ENCODE peak calls at places on chromosomes 3 and 15, in seven cellular contexts. One of them, this sample, is unnamed.

GRCh38 chr3:162525791-162526190 is 1029.2 kb downstream of the OTOL1 start:
- DNase-seq in astrocyte of the spinal cord: peak
- DNase-seq in WTC11: no peak
- DNase-seq in brain microvascular endothelial cell: no peak
- DNase-seq in GM10248: no peak
- DNase-seq in fibroblast of lung: peak
- DNase-seq in CD8-positive, alpha-beta T cell: no peak
- DNase-seq in this sample: no peak

GRCh38 chr3:133915685-133916639 is 20.3 kb upstream of the RAB6B start:
- DNase-seq in brain microvascular endothelial cell: peak
- DNase-seq in astrocyte of the spinal cord: no peak
- DNase-seq in GM10248: no peak
- DNase-seq in WTC11: no peak
- DNase-seq in fibroblast of lung: no peak
- DNase-seq in CD8-positive, alpha-beta T cell: no peak
- DNase-seq in this sample: no peak

GRCh38 chr15:85414495-85414894 is 34.1 kb downstream of the AKAP13 start:
- DNase-seq in brain microvascular endothelial cell: no peak
- DNase-seq in WTC11: no peak
- DNase-seq in CD8-positive, alpha-beta T cell: no peak
- DNase-seq in GM10248: peak
- DNase-seq in astrocyte of the spinal cord: peak
- DNase-seq in fibroblast of lung: peak
- DNase-seq in this sample: no peak

GRCh38 chr3:134201201-134202130 is 49.2 kb downstream of the RYK start:
- DNase-seq in fibroblast of lung: peak
- DNase-seq in astrocyte of the spinal cord: peak
- DNase-seq in CD8-positive, alpha-beta T cell: no peak
- DNase-seq in brain microvascular endothelial cell: peak
- DNase-seq in WTC11: no peak
- DNase-seq in GM10248: no peak
- DNase-seq in this sample: peak

GRCh38 chr15:67137951-67138935 is 72.8 kb downstream of the SMAD3 start:
- DNase-seq in astrocyte of the spinal cord: peak
- DNase-seq in CD8-positive, alpha-beta T cell: no peak
- DNase-seq in brain microvascular endothelial cell: no peak
- DNase-seq in WTC11: no peak
- DNase-seq in GM10248: no peak
- DNase-seq in fibroblast of lung: peak
- DNase-seq in this sample: no peak

GRCh38 chr3:58051196-58051595 is 43.0 kb downstream of the FLNB start:
- DNase-seq in WTC11: no peak
- DNase-seq in GM10248: no peak
- DNase-seq in CD8-positive, alpha-beta T cell: no peak
- DNase-seq in brain microvascular endothelial cell: peak
- DNase-seq in astrocyte of the spinal cord: peak
- DNase-seq in fibroblast of lung: peak
- DNase-seq in this sample: peak

GRCh38 chr3:154240235-154240634 is 84.1 kb downstream of the DHX36 start:
- DNase-seq in fibroblast of lung: no peak
- DNase-seq in WTC11: no peak
- DNase-seq in brain microvascular endothelial cell: no peak
- DNase-seq in GM10248: no peak
- DNase-seq in astrocyte of the spinal cord: no peak
- DNase-seq in CD8-positive, alpha-beta T cell: no peak
- DNase-seq in this sample: no peak

GRCh38 chr3:188047536-188047935 is 106.4 kb upstream of the LPP start:
- DNase-seq in CD8-positive, alpha-beta T cell: no peak
- DNase-seq in GM10248: no peak
- DNase-seq in astrocyte of the spinal cord: no peak
- DNase-seq in brain microvascular endothelial cell: no peak
- DNase-seq in fibroblast of lung: no peak
- DNase-seq in WTC11: no peak
- DNase-seq in this sample: no peak

GRCh38 chr3:44074181-44074580 is 167.5 kb upstream of the TOPAZ1 start:
- DNase-seq in astrocyte of the spinal cord: no peak
- DNase-seq in CD8-positive, alpha-beta T cell: no peak
- DNase-seq in brain microvascular endothelial cell: no peak
- DNase-seq in WTC11: no peak
- DNase-seq in GM10248: no peak
- DNase-seq in fibroblast of lung: no peak
- DNase-seq in this sample: no peak

GRCh38 chr3:97793415-97794019 is 28.3 kb upstream of the CRYBG3 start:
- DNase-seq in fibroblast of lung: peak
- DNase-seq in WTC11: no peak
- DNase-seq in brain microvascular endothelial cell: peak
- DNase-seq in astrocyte of the spinal cord: peak
- DNase-seq in CD8-positive, alpha-beta T cell: no peak
- DNase-seq in GM10248: peak
- DNase-seq in this sample: peak

GRCh38 chr15:85335193-85335939 is 45.0 kb upstream of the AKAP13 start:
- DNase-seq in astrocyte of the spinal cord: no peak
- DNase-seq in brain microvascular endothelial cell: no peak
- DNase-seq in fibroblast of lung: peak
- DNase-seq in CD8-positive, alpha-beta T cell: no peak
- DNase-seq in WTC11: no peak
- DNase-seq in GM10248: no peak
- DNase-seq in this sample: no peak

GRCh38 chr15:91965501-91966180 is 112.1 kb downstream of the SLCO3A1 start:
- DNase-seq in WTC11: no peak
- DNase-seq in GM10248: no peak
- DNase-seq in CD8-positive, alpha-beta T cell: no peak
- DNase-seq in fibroblast of lung: peak
- DNase-seq in astrocyte of the spinal cord: peak
- DNase-seq in brain microvascular endothelial cell: no peak
- DNase-seq in this sample: peak

GRCh38 chr15:91966181-91966552 is 112.7 kb downstream of the SLCO3A1 start:
- DNase-seq in WTC11: no peak
- DNase-seq in astrocyte of the spinal cord: no peak
- DNase-seq in GM10248: no peak
- DNase-seq in fibroblast of lung: no peak
- DNase-seq in CD8-positive, alpha-beta T cell: no peak
- DNase-seq in brain microvascular endothelial cell: no peak
- DNase-seq in this sample: no peak

GRCh38 chr15:91970142-91970541 is 116.6 kb downstream of the SLCO3A1 start:
- DNase-seq in WTC11: no peak
- DNase-seq in fibroblast of lung: peak
- DNase-seq in CD8-positive, alpha-beta T cell: no peak
- DNase-seq in GM10248: no peak
- DNase-seq in astrocyte of the spinal cord: no peak
- DNase-seq in brain microvascular endothelial cell: no peak
- DNase-seq in this sample: no peak

GRCh38 chr15:91967935-91968605 is 114.6 kb downstream of the SLCO3A1 start:
- DNase-seq in GM10248: no peak
- DNase-seq in brain microvascular endothelial cell: no peak
- DNase-seq in WTC11: no peak
- DNase-seq in fibroblast of lung: no peak
- DNase-seq in CD8-positive, alpha-beta T cell: no peak
- DNase-seq in astrocyte of the spinal cord: peak
- DNase-seq in this sample: no peak

DNA sequence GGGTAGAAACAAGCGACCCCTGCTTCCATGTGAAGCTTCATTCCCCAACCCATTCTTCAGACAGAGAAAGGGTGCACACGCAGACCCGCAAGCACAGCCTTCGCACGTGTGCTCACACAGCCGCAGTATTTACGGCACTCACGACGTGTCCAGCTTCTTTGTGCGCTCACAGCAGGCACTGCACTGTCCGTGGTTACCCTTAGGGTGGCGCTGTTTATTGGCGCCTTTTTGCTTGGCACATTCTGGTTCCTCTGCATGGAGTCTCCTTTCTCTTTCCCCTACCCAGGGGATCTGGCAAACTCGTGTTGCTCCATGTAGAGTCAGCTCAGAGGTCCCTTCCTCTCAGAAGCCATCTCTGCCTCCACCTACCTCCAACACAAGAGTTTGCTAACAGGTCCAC is 115.1 kb downstream of the SLCO3A1 start:
- DNase-seq in WTC11: peak
- DNase-seq in astrocyte of the spinal cord: no peak
- DNase-seq in GM10248: no peak
- DNase-seq in fibroblast of lung: no peak
- DNase-seq in brain microvascular endothelial cell: no peak
- DNase-seq in CD8-positive, alpha-beta T cell: no peak
- DNase-seq in this sample: no peak
- TF ChIP-seq CTCF in WTC11: peak
- TF ChIP-seq CTCF in astrocyte of the spinal cord: peak
- TF ChIP-seq CTCF in GM10248: no peak
- TF ChIP-seq CTCF in fibroblast of lung: no peak
- TF ChIP-seq CTCF in brain microvascular endothelial cell: peak
- TF ChIP-seq CTCF in CD8-positive, alpha-beta T cell: no peak
- TF ChIP-seq CTCF in this sample: peak

GRCh38 chr3:47420511-47421484 is 40.0 kb downstream of the PTPN23 start:
- DNase-seq in CD8-positive, alpha-beta T cell: peak
- DNase-seq in fibroblast of lung: peak
- DNase-seq in astrocyte of the spinal cord: peak
- DNase-seq in WTC11: peak
- DNase-seq in GM10248: peak
- DNase-seq in brain microvascular endothelial cell: peak
- DNase-seq in this sample: peak

GRCh38 chr3:47420044-47420430 is 39.2 kb downstream of the PTPN23 start:
- DNase-seq in WTC11: no peak
- DNase-seq in astrocyte of the spinal cord: no peak
- DNase-seq in GM10248: no peak
- DNase-seq in fibroblast of lung: no peak
- DNase-seq in brain microvascular endothelial cell: no peak
- DNase-seq in CD8-positive, alpha-beta T cell: no peak
- DNase-seq in this sample: no peak

GRCh38 chr3:47419083-47420043 is 38.5 kb downstream of the PTPN23 start:
- DNase-seq in fibroblast of lung: no peak
- DNase-seq in astrocyte of the spinal cord: no peak
- DNase-seq in GM10248: no peak
- DNase-seq in CD8-positive, alpha-beta T cell: no peak
- DNase-seq in WTC11: no peak
- DNase-seq in brain microvascular endothelial cell: no peak
- DNase-seq in this sample: no peak

GRCh38 chr3:47416041-47416440 is 35.2 kb downstream of the PTPN23 start:
- DNase-seq in brain microvascular endothelial cell: no peak
- DNase-seq in CD8-positive, alpha-beta T cell: no peak
- DNase-seq in GM10248: no peak
- DNase-seq in astrocyte of the spinal cord: no peak
- DNase-seq in fibroblast of lung: no peak
- DNase-seq in WTC11: peak
- DNase-seq in this sample: no peak

GRCh38 chr3:47418167-47419082 is 37.6 kb downstream of the PTPN23 start:
- DNase-seq in astrocyte of the spinal cord: no peak
- DNase-seq in CD8-positive, alpha-beta T cell: no peak
- DNase-seq in GM10248: peak
- DNase-seq in WTC11: no peak
- DNase-seq in brain microvascular endothelial cell: no peak
- DNase-seq in fibroblast of lung: no peak
- DNase-seq in this sample: no peak
- TF ChIP-seq CTCF in astrocyte of the spinal cord: no peak
- TF ChIP-seq CTCF in CD8-positive, alpha-beta T cell: no peak
- TF ChIP-seq CTCF in GM10248: no peak
- TF ChIP-seq CTCF in WTC11: no peak
- TF ChIP-seq CTCF in brain microvascular endothelial cell: peak
- TF ChIP-seq CTCF in fibroblast of lung: no peak
- TF ChIP-seq CTCF in this sample: no peak

GRCh38 chr3:13647314-13648059 is 98.6 kb downstream of the FBLN2 start:
- DNase-seq in GM10248: no peak
- DNase-seq in CD8-positive, alpha-beta T cell: peak
- DNase-seq in brain microvascular endothelial cell: no peak
- DNase-seq in fibroblast of lung: peak
- DNase-seq in WTC11: no peak
- DNase-seq in astrocyte of the spinal cord: peak
- DNase-seq in this sample: peak
- TF ChIP-seq CTCF in GM10248: no peak
- TF ChIP-seq CTCF in CD8-positive, alpha-beta T cell: no peak
- TF ChIP-seq CTCF in brain microvascular endothelial cell: no peak
- TF ChIP-seq CTCF in fibroblast of lung: no peak
- TF ChIP-seq CTCF in WTC11: no peak
- TF ChIP-seq CTCF in astrocyte of the spinal cord: no peak
- TF ChIP-seq CTCF in this sample: no peak

GRCh38 chr15:36814085-36814484 is 234.7 kb downstream of the CDIN1 start:
- DNase-seq in astrocyte of the spinal cord: no peak
- DNase-seq in brain microvascular endothelial cell: no peak
- DNase-seq in fibroblast of lung: no peak
- DNase-seq in GM10248: no peak
- DNase-seq in CD8-positive, alpha-beta T cell: no peak
- DNase-seq in WTC11: no peak
- DNase-seq in this sample: no peak

GRCh38 chr15:36817776-36818175 is 238.3 kb downstream of the CDIN1 start:
- DNase-seq in WTC11: no peak
- DNase-seq in astrocyte of the spinal cord: no peak
- DNase-seq in fibroblast of lung: no peak
- DNase-seq in brain microvascular endothelial cell: no peak
- DNase-seq in CD8-positive, alpha-beta T cell: no peak
- DNase-seq in GM10248: no peak
- DNase-seq in this sample: no peak

GRCh38 chr15:36814708-36815107 is 235.3 kb downstream of the CDIN1 start:
- DNase-seq in WTC11: no peak
- DNase-seq in astrocyte of the spinal cord: peak
- DNase-seq in CD8-positive, alpha-beta T cell: no peak
- DNase-seq in brain microvascular endothelial cell: no peak
- DNase-seq in GM10248: no peak
- DNase-seq in fibroblast of lung: no peak
- DNase-seq in this sample: no peak

GRCh38 chr15:36818260-36818659 is 238.8 kb downstream of the CDIN1 start:
- DNase-seq in WTC11: no peak
- DNase-seq in fibroblast of lung: no peak
- DNase-seq in CD8-positive, alpha-beta T cell: no peak
- DNase-seq in brain microvascular endothelial cell: no peak
- DNase-seq in astrocyte of the spinal cord: no peak
- DNase-seq in GM10248: no peak
- DNase-seq in this sample: no peak
- TF ChIP-seq CTCF in WTC11: no peak
- TF ChIP-seq CTCF in fibroblast of lung: no peak
- TF ChIP-seq CTCF in CD8-positive, alpha-beta T cell: no peak
- TF ChIP-seq CTCF in brain microvascular endothelial cell: no peak
- TF ChIP-seq CTCF in astrocyte of the spinal cord: no peak
- TF ChIP-seq CTCF in GM10248: no peak
- TF ChIP-seq CTCF in this sample: no peak

GRCh38 chr3:41961061-41961749 is 698 bp downstream of the ULK4 start:
- DNase-seq in WTC11: peak
- DNase-seq in astrocyte of the spinal cord: peak
- DNase-seq in fibroblast of lung: peak
- DNase-seq in brain microvascular endothelial cell: peak
- DNase-seq in CD8-positive, alpha-beta T cell: peak
- DNase-seq in GM10248: peak
- DNase-seq in this sample: peak

GRCh38 chr3:41961750-41962679 is at the start of gene ULK4:
- DNase-seq in GM10248: peak
- DNase-seq in CD8-positive, alpha-beta T cell: peak
- DNase-seq in fibroblast of lung: peak
- DNase-seq in astrocyte of the spinal cord: peak
- DNase-seq in WTC11: peak
- DNase-seq in brain microvascular endothelial cell: peak
- DNase-seq in this sample: peak

GRCh38 chr3:41963823-41964222 is 1.9 kb upstream of the ULK4 start:
- DNase-seq in GM10248: no peak
- DNase-seq in fibroblast of lung: no peak
- DNase-seq in WTC11: no peak
- DNase-seq in brain microvascular endothelial cell: no peak
- DNase-seq in CD8-positive, alpha-beta T cell: no peak
- DNase-seq in astrocyte of the spinal cord: no peak
- DNase-seq in this sample: no peak

DNA sequence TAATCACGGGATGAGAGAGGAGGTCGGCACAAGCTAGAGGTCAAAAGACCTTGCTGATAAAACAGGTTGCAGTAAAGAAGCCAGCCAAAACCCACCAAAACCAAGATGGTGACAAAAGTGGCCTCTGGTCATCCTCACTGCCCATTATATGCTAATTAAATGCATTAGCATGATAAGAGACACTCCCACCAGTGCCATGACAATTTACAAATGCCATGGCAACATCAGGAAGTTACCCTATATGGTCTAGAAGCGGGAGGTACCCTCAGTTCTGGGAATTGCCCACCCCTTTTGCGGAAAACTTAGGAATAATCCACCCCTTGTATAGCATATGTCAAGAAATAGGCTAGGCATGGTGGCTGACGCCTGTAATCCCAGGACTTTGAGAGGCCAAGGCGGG is 4.3 kb upstream of the ULK4 start:
- DNase-seq in brain microvascular endothelial cell: no peak
- DNase-seq in CD8-positive, alpha-beta T cell: no peak
- DNase-seq in astrocyte of the spinal cord: no peak
- DNase-seq in fibroblast of lung: no peak
- DNase-seq in GM10248: no peak
- DNase-seq in WTC11: no peak
- DNase-seq in this sample: no peak
- TF ChIP-seq CTCF in brain microvascular endothelial cell: no peak
- TF ChIP-seq CTCF in CD8-positive, alpha-beta T cell: no peak
- TF ChIP-seq CTCF in astrocyte of the spinal cord: no peak
- TF ChIP-seq CTCF in fibroblast of lung: no peak
- TF ChIP-seq CTCF in GM10248: no peak
- TF ChIP-seq CTCF in WTC11: no peak
- TF ChIP-seq CTCF in this sample: no peak